ENCODE peak calls at places on chromosomes 3 and 15, in nine cellular contexts. O is transverse colon, B is sigmoid colon, V is testis, K is A549, L is upper lobe of left lung, F is GM12878, Z is stomach, Q is adrenal gland. H is an unnamed sample.

GRCh38 chr15:60020736-60021135 is 16.6 kb downstream of the FOXB1 start:
- DNase-seq in O (no peak), B (no peak), V (no peak), K (no peak), L (no peak), F (no peak), Z (no peak), Q (no peak), H (no peak)

GRCh38 chr3:33278106-33278672 is 947 bp downstream of the FBXL2 start:
- DNase-seq in O (no peak), B (no peak), V (no peak), K (peak; percentile 19), L (no peak), F (no peak), Z (no peak), Q (no peak), H (no peak)

GRCh38 chr3:126666002-126666401 is 11.1 kb upstream of the TXNRD3 start:
- DNase-seq in O (no peak), B (no peak), V (no peak), K (no peak), L (no peak), F (no peak), Z (no peak), Q (no peak), H (no peak)

GRCh38 chr3:124768812-124769211 is 38.6 kb downstream of the UMPS start:
- DNase-seq in O (peak; percentile 32), B (no peak), V (no peak), K (peak; percentile 61), L (no peak), F (no peak), Z (no peak), Q (no peak), H (no peak)

GRCh38 chr3:138332472-138333073 is 2.9 kb upstream of the NME9 start:
- DNase-seq in O (no peak), B (no peak), V (no peak), K (peak; percentile 44), L (no peak), F (no peak), Z (no peak), Q (no peak), H (no peak)

GRCh38 chr15:46077220-46077619 is 442.4 kb downstream of the SQOR start:
- DNase-seq in O (no peak), B (no peak), V (no peak), K (no peak), L (no peak), F (no peak), Z (no peak), Q (no peak), H (no peak)

GRCh38 chr3:54873059-54873695 is 54.7 kb downstream of the LRTM1 start:
- DNase-seq in O (no peak), B (no peak), V (no peak), K (peak; percentile 4), L (no peak), F (no peak), Z (no peak), Q (no peak), H (no peak)

GRCh38 chr3:174002543-174002942 is 605.0 kb downstream of the NLGN1 start:
- DNase-seq in O (no peak), B (no peak), V (no peak), K (no peak), L (no peak), F (no peak), Z (no peak), Q (no peak), H (no peak)

GRCh38 chr3:99933971-99934750 is 116.5 kb downstream of the CMSS1 start:
- DNase-seq in O (no peak), B (no peak), V (no peak), K (no peak), L (no peak), F (no peak), Z (no peak), Q (no peak), H (no peak)

GRCh38 chr3:39812537-39812936 is 3.1 kb downstream of the MYRIP start:
- DNase-seq in O (peak; percentile 36), B (no peak), V (peak; percentile 31), K (no peak), L (no peak), F (no peak), Z (peak; percentile 47), Q (no peak), H (no peak)

GRCh38 chr3:40427045-40427669 is 30.0 kb upstream of the RPL14 start:
- DNase-seq in O (no peak), B (no peak), V (no peak), K (no peak), L (no peak), F (no peak), Z (no peak), Q (no peak), H (no peak)

GRCh38 chr3:23668430-23668904 is 137.3 kb upstream of the UBE2E1 start:
- DNase-seq in O (no peak), B (no peak), V (no peak), K (peak; percentile 93), L (no peak), F (no peak), Z (no peak), Q (no peak), H (no peak)

GRCh38 chr15:31338879-31339557 is 12.4 kb downstream of the KLF13 start:
- DNase-seq in O (no peak), B (no peak), V (peak; percentile 95), K (peak; percentile 58), L (peak; percentile 81), F (peak; percentile 75), Z (no peak), Q (peak; percentile 53), H (no peak)

GRCh38 chr3:122920986-122921385 is 106.6 kb downstream of the SEMA5B start:
- DNase-seq in O (no peak), B (no peak), V (no peak), K (no peak), L (no peak), F (no peak), Z (no peak), Q (no peak), H (no peak)

GRCh38 chr15:75161788-75162414 is 39.8 kb upstream of the C15orf39 start:
- DNase-seq in O (no peak), B (no peak), V (no peak), K (no peak), L (peak; percentile 91), F (no peak), Z (peak; percentile 58), Q (no peak), H (no peak)

GRCh38 chr15:75159244-75159643 is 42.4 kb upstream of the C15orf39 start:
- DNase-seq in O (no peak), B (no peak), V (no peak), K (no peak), L (no peak), F (no peak), Z (no peak), Q (no peak), H (no peak)

GRCh38 chr15:75161106-75161505 is 40.6 kb upstream of the C15orf39 start:
- DNase-seq in O (no peak), B (no peak), V (no peak), K (no peak), L (no peak), F (no peak), Z (no peak), Q (no peak), H (no peak)

GRCh38 chr15:75156306-75157215 is 45.1 kb upstream of the C15orf39 start:
- DNase-seq in O (no peak), B (no peak), V (no peak), K (peak; percentile 48), L (no peak), F (no peak), Z (no peak), Q (no peak), H (no peak)

GRCh38 chr15:75158402-75158801 is 43.3 kb upstream of the C15orf39 start:
- DNase-seq in O (no peak), B (no peak), V (no peak), K (no peak), L (no peak), F (no peak), Z (no peak), Q (no peak), H (no peak)
- H3K4me1 ChIP-seq in O (no peaks in the 10 kb centered on the region), B (no peaks in the 10 kb centered on the region), V (peaks cover 3% of the 10 kb centered on the region), K (peaks cover 18% of the 10 kb centered on the region), L (peaks cover 19% of the 10 kb centered on the region), F (peaks cover 6% of the 10 kb centered on the region), Z (peaks cover 5% of the 10 kb centered on the region), Q (no peaks in the 10 kb centered on the region), H (no peaks in the 10 kb centered on the region)

GRCh38 chr3:119600732-119601131 is 3.0 kb downstream of the PLA1A start:
- DNase-seq in O (no peak), B (no peak), V (peak; percentile 59), K (peak; percentile 12), L (peak; percentile 40), F (peak; percentile 85), Z (no peak), Q (peak; percentile 48), H (no peak)

GRCh38 chr3:119604878-119605277 is 7.2 kb downstream of the PLA1A start:
- DNase-seq in O (no peak), B (no peak), V (no peak), K (no peak), L (no peak), F (no peak), Z (no peak), Q (no peak), H (no peak)

GRCh38 chr3:119599558-119600174 is 2.0 kb downstream of the PLA1A start:
- DNase-seq in O (no peak), B (no peak), V (no peak), K (no peak), L (no peak), F (no peak), Z (no peak), Q (no peak), H (no peak)

GRCh38 chr3:119601154-119601553 is 3.5 kb downstream of the PLA1A start:
- DNase-seq in O (no peak), B (no peak), V (no peak), K (no peak), L (no peak), F (no peak), Z (no peak), Q (no peak), H (no peak)

DNA sequence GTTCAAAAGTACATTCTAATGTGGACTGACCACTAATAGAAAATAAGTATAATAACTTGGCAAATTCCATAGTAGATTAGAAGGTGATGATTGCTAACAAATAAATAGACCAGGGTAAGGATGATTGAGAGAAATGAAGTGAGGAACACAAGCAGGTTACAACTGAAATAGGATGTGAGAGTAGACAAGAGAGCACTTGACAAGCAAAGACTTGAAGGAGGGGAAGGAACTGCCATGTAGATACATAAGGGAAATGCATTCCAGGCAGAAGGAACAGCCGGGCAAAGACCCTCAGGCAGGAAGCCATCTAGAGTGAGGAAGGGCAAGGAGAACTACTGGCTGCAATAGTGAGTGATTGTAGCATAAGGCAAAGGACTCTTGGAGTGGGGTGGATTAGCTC is 5.0 kb downstream of the PLA1A start:
- DNase-seq in O (no peak), B (no peak), V (no peak), K (no peak), L (no peak), F (no peak), Z (no peak), Q (no peak), H (no peak)
- TF ChIP-seq POLR2A in O (no peak), B (no peak), V (no peak), K (no peak), L (no peak), F (no peak), Z (no peak), Q (no peak), H (no peak)

GRCh38 chr15:77483426-77483825 is 62.7 kb downstream of the HMG20A start:
- DNase-seq in O (no peak), B (no peak), V (no peak), K (no peak), L (no peak), F (no peak), Z (no peak), Q (no peak), H (no peak)
- H3K4me1 ChIP-seq in O (peaks cover 37% of the 10 kb centered on the region), B (peaks cover 44% of the 10 kb centered on the region), V (peaks cover 11% of the 10 kb centered on the region), K (peaks cover 9% of the 10 kb centered on the region), L (peaks cover 76% of the 10 kb centered on the region), F (no peaks in the 10 kb centered on the region), Z (peaks cover 6% of the 10 kb centered on the region), Q (peaks cover 33% of the 10 kb centered on the region), H (no peaks in the 10 kb centered on the region)

GRCh38 chr3:101512521-101513418 is at the start of gene SENP7:
- DNase-seq in O (peak; percentile 88), B (peak; percentile 92), V (peak; percentile 89), K (peak; percentile 85), L (peak; percentile 85), F (peak; percentile 48), Z (peak; percentile 83), Q (peak; percentile 84), H (peak; percentile 71)
- TF ChIP-seq POLR2A in O (peak; percentile 42), B (peak; percentile 13), V (no peak), K (peak; percentile 41), L (peak; percentile 16), F (peak; percentile 6), Z (no peak), Q (peak; percentile 76), H (no peak)

H was measured in breast epithelium.